ENCODE peak calls at places on chromosomes 6 and 20, in four cellular contexts. U, Z, D and Y are unnamed samples.

GRCh38 chr6:121143476-121143875 is 190.8 kb downstream of the TBC1D32 start:
- DNase-seq in Z (no peak), U (no peak), D (no peak), Y (no peak)

GRCh38 chr6:21826460-21826859 is 232.9 kb downstream of the SOX4 start:
- DNase-seq in Z (no peak), D (no peak), U (no peak), Y (no peak)

GRCh38 chr20:2618815-2619214 is 33.6 kb upstream of the NOP56 start:
- DNase-seq in D (no peak), U (no peak), Z (no peak), Y (no peak)

GRCh38 chr6:7172605-7173185 is 64.9 kb downstream of the RREB1 start:
- DNase-seq in D (peak; percentile 15), U (no peak), Z (no peak), Y (no peak)

GRCh38 chr6:88584581-88584980 is 378.8 kb downstream of the RNGTT start:
- DNase-seq in D (no peak), U (no peak), Z (no peak), Y (no peak)

GRCh38 chr20:63628246-63628975 is 1.5 kb upstream of the GMEB2 start:
- DNase-seq in Z (no peak), D (no peak), U (no peak), Y (peak; percentile 80)

GRCh38 chr6:75283907-75284284 is 696 bp downstream of the TMEM30A start:
- DNase-seq in U (no peak), D (no peak), Z (no peak), Y (no peak)

GRCh38 chr20:62936996-62937352 is 973 bp upstream of the GID8 start:
- DNase-seq in Z (no peak), U (peak; percentile 63), D (no peak), Y (no peak)

GRCh38 chr6:11363881-11364576 is 131.6 kb upstream of the NEDD9 start:
- DNase-seq in D (no peak), U (no peak), Z (no peak), Y (no peak)

GRCh38 chr6:111804627-111805235 is 68.5 kb downstream of the FYN start:
- DNase-seq in D (no peak), Z (no peak), U (peak; percentile 71), Y (no peak)

GRCh38 chr6:167907837-167908681 is 81.3 kb downstream of the AFDN start:
- DNase-seq in D (no peak), Z (no peak), U (peak; percentile 30), Y (peak; percentile 81)

GRCh38 chr6:136324981-136325380 is 35.3 kb upstream of the BCLAF1 start:
- DNase-seq in U (no peak), D (no peak), Z (no peak), Y (no peak)

GRCh38 chr6:22958677-22959076 is 389.3 kb downstream of the HDGFL1 start:
- DNase-seq in D (no peak), Z (no peak), U (no peak), Y (no peak)

GRCh38 chr20:665276-665675 is 10.3 kb downstream of the SCRT2 start:
- DNase-seq in D (no peak), U (no peak), Z (no peak), Y (no peak)

GRCh38 chr6:138546733-138547185 is 47.5 kb upstream of the NHSL1 start:
- DNase-seq in Z (no peak), U (peak; percentile 6), D (no peak), Y (no peak)

GRCh38 chr6:33872761-33873160 is 69.0 kb upstream of the MLN start:
- DNase-seq in D (no peak), Z (no peak), U (no peak), Y (no peak)

DNA sequence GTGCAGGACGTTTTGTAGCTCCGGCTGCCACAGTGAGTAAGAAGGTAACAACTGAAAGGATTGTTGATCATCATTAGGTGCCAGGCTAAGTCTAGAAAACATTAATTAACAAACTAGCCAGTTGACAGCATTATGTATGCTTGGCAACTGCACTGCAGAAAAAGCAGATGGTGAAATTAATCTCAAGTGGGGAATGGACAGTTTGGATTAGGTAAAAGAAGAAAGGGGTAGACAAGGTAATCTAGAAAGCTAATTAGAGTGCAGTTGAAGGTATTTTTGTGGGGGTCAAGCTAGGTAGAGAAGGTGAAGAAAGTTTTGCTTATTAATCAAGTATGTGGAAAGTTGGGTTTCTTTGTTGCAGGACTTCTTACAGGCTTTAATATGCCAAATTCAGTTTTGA is 69.7 kb upstream of the HINT3 start:
- DNase-seq in D (no peak), Z (no peak), U (no peak), Y (no peak)
- TF ChIP-seq CTCF in D (no peak), Z (no peak), U (no peak), Y (no peak)

GRCh38 chr6:153698637-153699036 is 340.4 kb upstream of the OPRM1 start:
- DNase-seq in D (no peak), Z (no peak), U (no peak), Y (no peak)

GRCh38 chr6:153705429-153705828 is 333.6 kb upstream of the OPRM1 start:
- DNase-seq in D (no peak), U (no peak), Z (no peak), Y (no peak)

GRCh38 chr6:153698001-153698400 is 341.0 kb upstream of the OPRM1 start:
- DNase-seq in U (no peak), Z (no peak), D (no peak), Y (no peak)

DNA sequence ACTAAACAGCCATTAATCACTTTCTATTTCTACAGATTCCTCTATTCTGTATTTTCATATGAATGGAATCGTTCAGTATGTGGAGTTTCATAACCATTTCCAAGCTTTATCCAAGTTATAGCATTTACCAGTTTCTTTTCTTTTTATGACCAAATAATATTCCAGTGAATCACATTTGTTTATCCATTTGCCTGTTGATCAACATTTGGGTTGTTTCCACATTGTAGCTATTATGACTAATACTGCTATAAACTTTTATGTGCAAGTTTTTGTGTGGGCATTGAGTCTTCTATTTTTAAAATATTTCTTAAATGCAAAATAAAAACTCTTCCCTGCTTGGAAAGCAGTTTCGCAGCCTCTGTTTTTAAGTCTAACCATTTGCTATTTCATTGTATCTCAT is 336.4 kb upstream of the OPRM1 start:
- DNase-seq in U (no peak), Z (no peak), D (no peak), Y (no peak)
- H3K4me3 ChIP-seq in U (no peak overlapping the region), Z (no peak overlapping the region), D (no peak overlapping the region), Y (no peak overlapping the region)

GRCh38 chr6:16318953-16319720 is 80.8 kb downstream of the GMPR start:
- DNase-seq in U (no peak), D (no peak), Z (no peak), Y (no peak)

GRCh38 chr6:16314311-16314710 is 75.9 kb downstream of the GMPR start:
- DNase-seq in Z (no peak), U (no peak), D (no peak), Y (no peak)

GRCh38 chr6:16313732-16314131 is 75.3 kb downstream of the GMPR start:
- DNase-seq in D (no peak), Z (no peak), U (no peak), Y (no peak)

GRCh38 chr6:16318538-16318937 is 80.2 kb downstream of the GMPR start:
- DNase-seq in Z (peak; percentile 29), D (no peak), U (no peak), Y (no peak)

DNA sequence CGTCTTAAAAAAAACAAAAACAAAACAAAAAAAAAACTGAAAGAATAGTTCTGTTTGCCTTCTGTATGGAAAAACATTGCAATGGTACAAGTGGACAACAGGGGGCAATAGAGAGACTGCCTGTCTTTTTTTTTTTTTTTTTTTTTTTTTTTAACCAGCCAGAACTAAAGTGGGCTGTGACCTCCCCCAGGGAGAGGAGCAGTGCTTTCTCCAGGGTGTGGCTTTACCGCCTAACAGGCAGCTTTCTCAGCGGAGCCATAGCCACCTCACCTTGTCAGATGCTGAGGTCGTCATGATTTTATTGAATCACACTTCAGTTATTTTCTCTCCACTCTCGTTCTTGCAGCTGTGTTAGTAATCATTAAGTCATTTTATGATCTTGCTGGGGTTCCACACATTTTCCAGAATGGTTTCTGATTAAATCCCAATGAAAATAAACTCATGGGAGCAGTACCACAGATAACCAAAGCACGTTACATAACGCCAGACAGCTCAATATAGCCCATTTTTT is 78.4 kb downstream of the GMPR start:
- DNase-seq in Z (no peak), D (no peak), U (peak; percentile 58), Y (no peak)
- TF ChIP-seq CTCF in Z (peak; percentile 74), D (peak; percentile 68), U (peak; percentile 62), Y (peak; percentile 58)

GRCh38 chr6:14001329-14002012 is 76.7 kb downstream of the RNF182 start:
- DNase-seq in U (peak; percentile 65), D (no peak), Z (no peak), Y (no peak)
- H3K4me3 ChIP-seq in U (no peak overlapping the region), D (no peak overlapping the region), Z (no peak overlapping the region), Y (no peak overlapping the region)

GRCh38 chr6:3258201-3258600 is 546 bp upstream of the PSMG4 start:
- DNase-seq in D (no peak), Z (no peak), U (no peak), Y (no peak)

GRCh38 chr6:3260772-3261517 is 2.2 kb downstream of the PSMG4 start:
- DNase-seq in U (no peak), Z (no peak), D (no peak), Y (no peak)

GRCh38 chr6:3258720-3259490 is at the start of gene PSMG4:
- DNase-seq in D (peak; percentile 99), Z (peak; percentile 93), U (peak; percentile 96), Y (peak; percentile 99)

GRCh38 chr6:3260296-3260695 is 1.5 kb downstream of the PSMG4 start:
- DNase-seq in D (no peak), U (no peak), Z (no peak), Y (no peak)

DNA sequence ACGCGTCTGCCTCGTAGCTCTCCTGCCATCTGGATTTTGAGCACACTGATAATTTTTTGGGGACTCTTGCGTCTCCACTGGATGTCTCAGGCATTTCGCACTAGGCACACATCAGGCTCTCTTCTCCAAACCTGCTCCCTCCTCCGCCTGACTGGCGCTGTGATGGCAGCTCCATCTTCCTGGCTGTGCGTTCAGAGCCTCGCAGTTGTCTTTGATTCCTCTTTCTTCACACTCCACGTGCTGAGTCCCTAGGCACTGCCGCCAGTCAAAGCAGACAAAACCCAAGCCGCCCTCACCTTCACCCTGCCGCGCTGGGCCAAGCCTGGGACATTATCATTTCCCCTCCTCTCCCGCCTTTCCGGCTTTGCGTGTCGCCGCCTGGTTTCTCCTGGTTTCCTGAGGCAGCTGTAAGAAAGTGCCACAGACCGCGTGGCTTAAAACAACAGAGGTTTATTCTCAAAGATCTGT is 778 bp downstream of the PSMG4 start:
- DNase-seq in D (no peak), U (peak; percentile 55), Z (peak; percentile 17), Y (peak; percentile 56)
- TF ChIP-seq CTCF in D (no peak), U (no peak), Z (no peak), Y (no peak)